ENCODE peak calls at places on chromosome 20, in six cellular contexts. One of them, this sample, is unnamed.

GRCh38 chr20:41989935-41990635 is 371.9 kb upstream of the CHD6 start:
- DNase-seq in SW 1271: no peak
- DNase-seq in ELR: no peak
- DNase-seq in head of caudate nucleus: no peak
- DNase-seq in cardiac septum: no peak
- DNase-seq in mucosa of gallbladder: no peak
- DNase-seq in this sample: no peak

GRCh38 chr20:10788877-10789276 is 115.1 kb upstream of the JAG1 start:
- DNase-seq in ELR: no peak
- DNase-seq in head of caudate nucleus: no peak
- DNase-seq in mucosa of gallbladder: peak
- DNase-seq in SW 1271: no peak
- DNase-seq in cardiac septum: no peak
- DNase-seq in this sample: no peak

GRCh38 chr20:1002682-1003561 is 811 bp upstream of the RSPO4 start:
- DNase-seq in head of caudate nucleus: no peak
- DNase-seq in SW 1271: no peak
- DNase-seq in mucosa of gallbladder: no peak
- DNase-seq in cardiac septum: no peak
- DNase-seq in ELR: no peak
- DNase-seq in this sample: no peak

GRCh38 chr20:22204801-22205200 is 379.6 kb downstream of the FOXA2 start:
- DNase-seq in SW 1271: no peak
- DNase-seq in mucosa of gallbladder: no peak
- DNase-seq in head of caudate nucleus: no peak
- DNase-seq in cardiac septum: no peak
- DNase-seq in ELR: no peak
- DNase-seq in this sample: no peak

GRCh38 chr20:32380745-32381144 is 22.6 kb downstream of the ASXL1 start:
- DNase-seq in cardiac septum: no peak
- DNase-seq in head of caudate nucleus: no peak
- DNase-seq in mucosa of gallbladder: no peak
- DNase-seq in SW 1271: no peak
- DNase-seq in ELR: no peak
- DNase-seq in this sample: no peak

GRCh38 chr20:12012241-12013222 is 94.8 kb downstream of the BTBD3 start:
- DNase-seq in mucosa of gallbladder: peak
- DNase-seq in head of caudate nucleus: no peak
- DNase-seq in cardiac septum: no peak
- DNase-seq in ELR: peak
- DNase-seq in SW 1271: peak
- DNase-seq in this sample: peak

GRCh38 chr20:40016359-40016758 is 672.7 kb downstream of the MAFB start:
- DNase-seq in ELR: no peak
- DNase-seq in head of caudate nucleus: no peak
- DNase-seq in cardiac septum: no peak
- DNase-seq in SW 1271: no peak
- DNase-seq in mucosa of gallbladder: no peak
- DNase-seq in this sample: no peak

GRCh38 chr20:35039146-35039545 is 53.5 kb downstream of the TRPC4AP start:
- DNase-seq in SW 1271: no peak
- DNase-seq in head of caudate nucleus: no peak
- DNase-seq in cardiac septum: no peak
- DNase-seq in mucosa of gallbladder: peak
- DNase-seq in ELR: no peak
- DNase-seq in this sample: no peak

GRCh38 chr20:50625986-50626677 is 65.2 kb downstream of the RIPOR3 start:
- DNase-seq in mucosa of gallbladder: no peak
- DNase-seq in SW 1271: no peak
- DNase-seq in cardiac septum: no peak
- DNase-seq in ELR: peak
- DNase-seq in head of caudate nucleus: no peak
- DNase-seq in this sample: peak

GRCh38 chr20:56630086-56630493 is 984 bp downstream of the TFAP2C start:
- DNase-seq in mucosa of gallbladder: peak
- DNase-seq in SW 1271: peak
- DNase-seq in head of caudate nucleus: no peak
- DNase-seq in cardiac septum: no peak
- DNase-seq in ELR: peak
- DNase-seq in this sample: no peak

GRCh38 chr20:24609757-24610156 is 140.3 kb downstream of the SYNDIG1 start:
- DNase-seq in SW 1271: no peak
- DNase-seq in cardiac septum: no peak
- DNase-seq in ELR: no peak
- DNase-seq in mucosa of gallbladder: no peak
- DNase-seq in head of caudate nucleus: no peak
- DNase-seq in this sample: no peak

GRCh38 chr20:48897298-48898044 is 24.0 kb upstream of the ARFGEF2 start:
- DNase-seq in cardiac septum: no peak
- DNase-seq in mucosa of gallbladder: no peak
- DNase-seq in ELR: peak
- DNase-seq in SW 1271: peak
- DNase-seq in head of caudate nucleus: no peak
- DNase-seq in this sample: peak

This sample was measured in HCEC 1CT.